ENCODE peak calls at places on chromosomes 12 and 14, in six cellular contexts. A is CD4-positive, alpha-beta T cell; C is right cardiac atrium; R is ELR; Q is neural progenitor cell; J is RKO. K is an unnamed sample.

GRCh38 chr12:132491349-132491663 is 1.4 kb downstream of the FBRSL1 start:
- DNase-seq in A (no peak), C (no peak), R (no peak), Q (no peak), J (peak; percentile 19), K (no peak)

GRCh38 chr14:89370781-89371180 is 46.3 kb downstream of the FOXN3 start:
- DNase-seq in A (no peak), C (no peak), R (no peak), Q (no peak), J (no peak), K (no peak)

GRCh38 chr14:20376071-20376588 is 32.7 kb downstream of the PARP2 start:
- DNase-seq in A (no peak), C (no peak), R (no peak), Q (no peak), J (no peak), K (no peak)

GRCh38 chr14:86462193-86462592 is 932.2 kb downstream of the FLRT2 start:
- DNase-seq in A (no peak), C (no peak), R (peak; percentile 32), Q (peak; percentile 50), J (peak; percentile 14), K (no peak)

GRCh38 chr12:99605-100004 is 33.0 kb downstream of the IQSEC3 start:
- DNase-seq in A (no peak), C (no peak), R (no peak), Q (peak; percentile 71), J (no peak), K (no peak)

GRCh38 chr12:34297790-34298164 is 275.5 kb downstream of the ALG10 start:
- DNase-seq in A (no peak), C (no peak), R (no peak), Q (no peak), J (no peak), K (no peak)

GRCh38 chr14:59871166-59871495 is 555 bp upstream of the RTN1 start:
- DNase-seq in A (no peak), C (no peak), R (no peak), Q (no peak), J (no peak), K (no peak)

GRCh38 chr14:70713096-70713875 is 71.6 kb downstream of the TTC9 start:
- DNase-seq in A (no peak), C (peak; percentile 41), R (no peak), Q (peak; percentile 31), J (no peak), K (no peak)

GRCh38 chr12:120720234-120720968 is 5.2 kb upstream of the ACADS start:
- DNase-seq in A (no peak), C (no peak), R (peak; percentile 67), Q (no peak), J (peak; percentile 57), K (no peak)

GRCh38 chr12:64180951-64181350 is 41.1 kb downstream of the KICS2 start:
- DNase-seq in A (no peak), C (no peak), R (peak; percentile 87), Q (no peak), J (peak; percentile 30), K (no peak)

GRCh38 chr14:91867316-91867988 is at the start of gene TC2N:
- DNase-seq in A (peak; percentile 46), C (no peak), R (no peak), Q (no peak), J (no peak), K (peak; percentile 56)

GRCh38 chr12:30002677-30003076 is 218.9 kb upstream of the TMTC1 start:
- DNase-seq in A (no peak), C (no peak), R (no peak), Q (no peak), J (no peak), K (no peak)

GRCh38 chr12:42482086-42482819 is 107.3 kb downstream of the PRICKLE1 start:
- DNase-seq in A (no peak), C (peak; percentile 73), R (no peak), Q (peak; percentile 52), J (no peak), K (no peak)

GRCh38 chr14:76710093-76711010 is 50.9 kb upstream of the VASH1 start:
- DNase-seq in A (peak; percentile 19), C (no peak), R (peak; percentile 66), Q (peak; percentile 66), J (peak; percentile 64), K (no peak)

GRCh38 chr12:58811346-58811745 is 109.0 kb downstream of the LRIG3 start:
- DNase-seq in A (no peak), C (no peak), R (no peak), Q (no peak), J (no peak), K (no peak)

GRCh38 chr14:75907722-75908330 is 74.0 kb downstream of the TGFB3 start:
- DNase-seq in A (no peak), C (no peak), R (no peak), Q (no peak), J (no peak), K (no peak)

GRCh38 chr12:64088431-64089349 is 133.4 kb downstream of the KICS2 start:
- DNase-seq in A (no peak), C (peak; percentile 33), R (peak; percentile 99), Q (no peak), J (peak; percentile 97), K (no peak)

GRCh38 chr12:30882706-30883105 is 43.8 kb upstream of the TSPAN11 start:
- DNase-seq in A (no peak), C (no peak), R (no peak), Q (no peak), J (no peak), K (no peak)

GRCh38 chr14:45651906-45652305 is 398.9 kb upstream of the MIS18BP1 start:
- DNase-seq in A (no peak), C (no peak), R (peak; percentile 15), Q (no peak), J (no peak), K (no peak)

GRCh38 chr12:1117970-1118563 is 127.0 kb downstream of the ERC1 start:
- DNase-seq in A (peak; percentile 68), C (peak; percentile 55), R (peak; percentile 78), Q (peak; percentile 76), J (peak; percentile 73), K (peak; percentile 57)

GRCh38 chr12:3973269-3973884 is 100.2 kb upstream of the PARP11 start:
- DNase-seq in A (no peak), C (no peak), R (no peak), Q (no peak), J (no peak), K (no peak)

GRCh38 chr12:78269620-78270019 is 438.9 kb downstream of the NAV3 start:
- DNase-seq in A (no peak), C (no peak), R (no peak), Q (no peak), J (no peak), K (no peak)

GRCh38 chr12:121789800-121790748 is 3.4 kb downstream of the RHOF start:
- DNase-seq in A (peak; percentile 94), C (peak; percentile 62), R (peak; percentile 63), Q (no peak), J (no peak), K (peak; percentile 91)

GRCh38 chr12:34352098-34352497 is 329.8 kb downstream of the ALG10 start:
- DNase-seq in A (no peak), C (no peak), R (no peak), Q (no peak), J (no peak), K (no peak)

GRCh38 chr12:88579572-88579940 is 715 bp downstream of the KITLG start:
- DNase-seq in A (no peak), C (peak; percentile 45), R (peak; percentile 60), Q (peak; percentile 49), J (peak; percentile 45), K (no peak)

GRCh38 chr12:49093746-49094103 is 876 bp downstream of the DHH start:
- DNase-seq in A (no peak), C (peak; percentile 60), R (no peak), Q (peak; percentile 55), J (no peak), K (no peak)

GRCh38 chr12:42574879-42575278 is 14.7 kb downstream of the PRICKLE1 start:
- DNase-seq in A (no peak), C (no peak), R (no peak), Q (no peak), J (no peak), K (no peak)

K was measured in natural killer cell.